ENCODE peak calls at places on chromosomes 3 and 15, in four cellular contexts. P, Z, C and W are unnamed samples.

GRCh38 chr3:122890077-122890484 is 95.2 kb downstream of the SLC49A4 start:
- DNase-seq in P (no peak), C (peak; percentile 25), Z (peak; percentile 78), W (peak; percentile 46)

GRCh38 chr3:9316881-9317341 is 45.9 kb upstream of the THUMPD3 start:
- DNase-seq in Z (peak; percentile 19), P (no peak), C (peak; percentile 81), W (peak; percentile 10)

GRCh38 chr3:128498901-128499530 is 6.0 kb upstream of the GATA2 start:
- DNase-seq in Z (no peak), C (no peak), P (no peak), W (no peak)

GRCh38 chr3:10614160-10614559 is 108.8 kb upstream of the ATP2B2 start:
- DNase-seq in P (no peak), Z (no peak), C (no peak), W (no peak)

GRCh38 chr15:101342065-101342464 is 47.0 kb upstream of the SNRPA1 start:
- DNase-seq in Z (no peak), P (no peak), C (no peak), W (no peak)

GRCh38 chr15:26148461-26148860 is 285.3 kb upstream of the ATP10A start:
- DNase-seq in C (no peak), Z (no peak), P (no peak), W (no peak)

GRCh38 chr3:97200387-97200786 is 386.0 kb downstream of the EPHA6 start:
- DNase-seq in P (no peak), C (no peak), Z (no peak), W (no peak)

GRCh38 chr3:57973715-57974477 is 34.3 kb upstream of the FLNB start:
- DNase-seq in Z (no peak), P (no peak), C (no peak), W (no peak)

GRCh38 chr15:29533667-29534066 is 264.0 kb upstream of the NSMCE3 start:
- DNase-seq in P (no peak), C (peak; percentile 9), Z (no peak), W (no peak)

GRCh38 chr15:93209690-93210425 is 120.8 kb upstream of the RGMA start:
- DNase-seq in C (no peak), Z (no peak), P (no peak), W (no peak)

GRCh38 chr3:156793851-156794250 is 32.3 kb upstream of the LEKR1 start:
- DNase-seq in Z (no peak), P (no peak), C (no peak), W (no peak)

GRCh38 chr3:11719406-11720219 is 75.9 kb upstream of the VGLL4 start:
- DNase-seq in P (peak; percentile 93), C (peak; percentile 66), Z (peak; percentile 78), W (peak; percentile 96)

GRCh38 chr3:126996905-126997304 is 14.0 kb downstream of the PLXNA1 start:
- DNase-seq in C (no peak), P (no peak), Z (no peak), W (no peak)

GRCh38 chr3:48501196-48501595 is 2.8 kb downstream of the SHISA5 start:
- DNase-seq in C (no peak), P (no peak), Z (no peak), W (no peak)

GRCh38 chr3:56980798-56981390 is 79.6 kb upstream of the SPATA12 start:
- DNase-seq in P (no peak), C (peak; percentile 95), Z (no peak), W (no peak)

GRCh38 chr3:156285626-156286025 is 165.2 kb downstream of the KCNAB1 start:
- DNase-seq in C (no peak), P (no peak), Z (no peak), W (no peak)

GRCh38 chr3:39469945-39470344 is 2.5 kb downstream of the MOBP start:
- DNase-seq in P (no peak), Z (no peak), C (no peak), W (no peak)

GRCh38 chr15:66865622-66866611 is 163.9 kb downstream of the SMAD6 start:
- DNase-seq in P (peak; percentile 19), Z (peak; percentile 50), C (no peak), W (no peak)

GRCh38 chr15:28942046-28942445 is 56.3 kb downstream of the APBA2 start:
- DNase-seq in Z (no peak), P (no peak), C (no peak), W (no peak)

GRCh38 chr3:13211605-13212210 is 138.5 kb upstream of the IQSEC1 start:
- DNase-seq in P (no peak), Z (no peak), C (no peak), W (no peak)

GRCh38 chr15:34701536-34701935 is 53.3 kb downstream of the GJD2 start:
- DNase-seq in C (no peak), Z (no peak), P (no peak), W (no peak)

GRCh38 chr3:151282921-151283320 is 4.6 kb upstream of the P2RY14 start:
- DNase-seq in C (peak; percentile 58), Z (no peak), P (no peak), W (no peak)

GRCh38 chr15:59292393-59292792 is 80.3 kb downstream of the MYO1E start:
- DNase-seq in C (peak; percentile 91), Z (no peak), P (no peak), W (no peak)

GRCh38 chr3:52372822-52373504 is 56.8 kb downstream of the DNAH1 start:
- DNase-seq in P (no peak), Z (peak; percentile 54), C (no peak), W (no peak)

GRCh38 chr15:35496585-35496984 is 49.4 kb downstream of the DPH6 start:
- DNase-seq in P (no peak), Z (no peak), C (no peak), W (no peak)

GRCh38 chr3:12394516-12395271 is 89.6 kb upstream of the TSEN2 start:
- DNase-seq in Z (no peak), P (no peak), C (no peak), W (no peak)

GRCh38 chr3:125319765-125320164 is 55.4 kb downstream of the ZNF148 start:
- DNase-seq in P (no peak), C (no peak), Z (no peak), W (no peak)

GRCh38 chr3:125318859-125319258 is 56.3 kb downstream of the ZNF148 start:
- DNase-seq in C (no peak), P (no peak), Z (no peak), W (no peak)

GRCh38 chr3:125324341-125324740 is 50.8 kb downstream of the ZNF148 start:
- DNase-seq in P (no peak), Z (no peak), C (peak; percentile 71), W (no peak)

GRCh38 chr3:125322917-125323316 is 52.2 kb downstream of the ZNF148 start:
- DNase-seq in C (no peak), P (no peak), Z (no peak), W (no peak)

DNA sequence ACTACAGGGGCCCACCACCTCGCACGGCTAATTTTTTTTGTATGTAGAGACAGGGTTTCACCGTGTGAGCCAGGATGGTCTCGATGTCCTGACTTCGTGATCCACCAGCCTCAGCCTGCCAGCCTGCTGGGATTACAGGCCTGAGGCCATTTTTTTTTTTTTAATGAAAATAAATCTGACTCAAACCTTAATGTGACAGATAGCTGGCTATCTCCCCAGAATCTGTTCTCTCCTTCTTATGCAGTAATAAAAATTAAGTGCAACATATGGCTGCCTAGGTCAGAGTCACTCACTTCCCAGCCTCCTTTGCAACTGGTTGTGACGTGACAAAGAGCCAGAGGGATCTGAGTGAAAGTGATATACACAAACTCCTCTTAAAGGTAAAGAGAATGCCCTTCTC is 53.0 kb downstream of the ZNF148 start:
- DNase-seq in P (no peak), C (no peak), Z (no peak), W (peak; percentile 6)
- H3K4me3 ChIP-seq in P (no peak overlapping the region), C (no peak overlapping the region), Z (no peak overlapping the region), W (no peak overlapping the region)

GRCh38 chr15:43492673-43493601 is at the start of gene TP53BP1:
- DNase-seq in Z (peak; percentile 97), P (peak; percentile 96), C (peak; percentile 95), W (peak; percentile 96)
- TF ChIP-seq POLR2A in Z (no peak), P (no peak), C (peak; percentile 40), W (peak; percentile 48)

GRCh38 chr3:15312550-15312949 is 19.8 kb downstream of the SH3BP5 start:
- DNase-seq in P (no peak), C (no peak), Z (no peak), W (no peak)
- H3K4me1 ChIP-seq in P (peaks cover 3% of the 10 kb centered on the region), C (peaks cover 20% of the 10 kb centered on the region), Z (peaks cover 9% of the 10 kb centered on the region), W (no peaks in the 10 kb centered on the region)

GRCh38 chr3:65595222-65595996 is 443.3 kb downstream of the MAGI1 start:
- DNase-seq in P (no peak), Z (no peak), C (no peak), W (no peak)

GRCh38 chr3:65597225-65597951 is 441.3 kb downstream of the MAGI1 start:
- DNase-seq in Z (peak; percentile 50), P (no peak), C (peak; percentile 12), W (no peak)

GRCh38 chr3:65597952-65598413 is 440.7 kb downstream of the MAGI1 start:
- DNase-seq in Z (no peak), C (no peak), P (no peak), W (no peak)

GRCh38 chr3:65595997-65596300 is 442.8 kb downstream of the MAGI1 start:
- DNase-seq in P (no peak), C (no peak), Z (no peak), W (no peak)

GRCh38 chr3:65596511-65597224 is 442.1 kb downstream of the MAGI1 start:
- DNase-seq in P (no peak), C (no peak), Z (no peak), W (no peak)
- H3K4me3 ChIP-seq in P (peak overlapping the region; percentile 58), C (no peak overlapping the region), Z (peak overlapping the region; percentile 27), W (no peak overlapping the region)

GRCh38 chr3:129604942-129605592 is 1.4 kb downstream of the PLXND1 start:
- DNase-seq in P (no peak), C (no peak), Z (no peak), W (no peak)
- TF ChIP-seq POLR2A in P (no peak), C (no peak), Z (no peak), W (no peak)

GRCh38 chr3:185988080-185988815 is 50.4 kb upstream of the TRA2B start:
- DNase-seq in Z (no peak), P (no peak), C (no peak), W (no peak)

GRCh38 chr3:185988816-185989175 is 51.0 kb upstream of the TRA2B start:
- DNase-seq in Z (no peak), P (no peak), C (no peak), W (no peak)

GRCh38 chr3:185986201-185986600 is 48.4 kb upstream of the TRA2B start:
- DNase-seq in Z (no peak), C (no peak), P (no peak), W (no peak)

GRCh38 chr3:185992801-185993467 is 55.1 kb upstream of the TRA2B start:
- DNase-seq in Z (no peak), C (no peak), P (no peak), W (no peak)

DNA sequence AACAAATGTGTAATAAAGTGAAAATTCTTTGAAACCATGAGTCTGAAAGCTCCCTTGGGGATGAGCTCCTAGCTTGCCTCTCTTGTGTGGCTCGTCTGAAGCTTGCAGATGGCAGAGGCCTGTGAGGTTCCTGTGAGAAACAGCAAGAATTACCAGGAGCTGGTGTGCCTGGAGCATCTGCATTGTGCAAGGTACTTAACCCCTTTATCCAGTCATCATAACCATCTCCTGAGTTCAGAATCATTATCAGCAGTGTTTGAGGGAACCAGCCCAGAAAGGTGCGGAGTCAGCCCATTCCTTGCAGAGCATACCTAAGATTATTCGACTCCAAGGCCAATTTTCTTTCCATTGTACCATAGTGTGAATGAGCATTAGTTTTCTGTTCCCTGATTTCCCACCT is 51.7 kb upstream of the TRA2B start:
- DNase-seq in Z (no peak), P (no peak), C (no peak), W (no peak)
- H3K4me1 ChIP-seq in Z (no peaks in the 10 kb centered on the region), P (no peaks in the 10 kb centered on the region), C (no peaks in the 10 kb centered on the region), W (no peaks in the 10 kb centered on the region)